ENCODE peak calls at places on chromosomes 11 and 22, in seven cellular contexts. R is NCI-H1105 treated with DMSO at 0.1 percent for 48 hours; M is SW 1271; F is head of caudate nucleus; D is stimulated activated CD4-positive, alpha-beta T cell treated with anti-CD3 and anti-CD28 coated beads, Interleukin-12 subunit alpha, Interleukin-12 subunit beta, amount 100 ng/mL, for 48 hours; I is stimulated activated CD8-positive, alpha-beta memory T cell treated with anti-CD3 and anti-CD28 coated beads, Interleukin-15, amount 100 ng/mL, for 4 hours; G is CD4-positive, alpha-beta memory T cell. Y is an unnamed sample.

GRCh38 chr11:107859459-107860239 is 1.1 kb upstream of the SLC35F2 start:
- DNase-seq in R (peak; percentile 65), M (peak; percentile 81), F (peak; percentile 10), D (no peak), I (no peak), G (no peak), Y (no peak)

GRCh38 chr22:36386900-36387663 is 685 bp downstream of the MYH9 start:
- DNase-seq in R (no peak), M (no peak), F (no peak), D (no peak), I (no peak), G (peak; percentile 60), Y (no peak)

GRCh38 chr11:78929906-78930220 is 355.2 kb upstream of the NARS2 start:
- DNase-seq in R (no peak), M (no peak), F (no peak), D (no peak), I (no peak), G (no peak), Y (no peak)

GRCh38 chr11:69642549-69642912 is 1.6 kb downstream of the CCND1 start:
- DNase-seq in R (no peak), M (no peak), F (no peak), D (no peak), I (peak; percentile 32), G (peak; percentile 49), Y (no peak)

GRCh38 chr22:46140989-46141928 is 9.1 kb upstream of the PPARA start:
- DNase-seq in R (no peak), M (no peak), F (no peak), D (no peak), I (no peak), G (no peak), Y (no peak)

GRCh38 chr11:57430946-57431345 is 4.0 kb upstream of the SLC43A3 start:
- DNase-seq in R (no peak), M (no peak), F (no peak), D (no peak), I (no peak), G (no peak), Y (no peak)

GRCh38 chr11:119332111-119332765 is 2.1 kb upstream of the RNF26 start:
- DNase-seq in R (no peak), M (no peak), F (no peak), D (no peak), I (no peak), G (no peak), Y (no peak)

GRCh38 chr11:134124660-134125451 is 56.0 kb downstream of the JAM3 start:
- DNase-seq in R (peak; percentile 65), M (no peak), F (peak; percentile 63), D (no peak), I (no peak), G (no peak), Y (no peak)

GRCh38 chr11:66115638-66116410 is 45.8 kb downstream of the PACS1 start:
- DNase-seq in R (no peak), M (no peak), F (no peak), D (no peak), I (no peak), G (peak; percentile 54), Y (no peak)

GRCh38 chr11:77503006-77503405 is 29.1 kb upstream of the PAK1 start:
- DNase-seq in R (peak; percentile 16), M (no peak), F (no peak), D (no peak), I (no peak), G (no peak), Y (no peak)

GRCh38 chr11:47186937-47187681 is 875 bp upstream of the PACSIN3 start:
- DNase-seq in R (no peak), M (no peak), F (peak; percentile 58), D (peak; percentile 31), I (peak; percentile 22), G (peak; percentile 52), Y (no peak)

GRCh38 chr22:42357634-42358296 is 74.4 kb downstream of the NFAM1 start:
- DNase-seq in R (no peak), M (no peak), F (no peak), D (no peak), I (no peak), G (no peak), Y (no peak)

GRCh38 chr22:19887251-19887985 is 32.7 kb upstream of the GNB1L start:
- DNase-seq in R (no peak), M (no peak), F (peak; percentile 38), D (no peak), I (no peak), G (no peak), Y (no peak)

GRCh38 chr11:118975771-118976709 is 4.5 kb downstream of the FOXR1 start:
- DNase-seq in R (peak; percentile 17), M (no peak), F (no peak), D (no peak), I (no peak), G (no peak), Y (no peak)

GRCh38 chr11:134509381-134510068 is 97.5 kb upstream of the B3GAT1 start:
- DNase-seq in R (no peak), M (no peak), F (no peak), D (no peak), I (no peak), G (no peak), Y (no peak)

GRCh38 chr11:12606597-12606996 is 67.6 kb upstream of the TEAD1 start:
- DNase-seq in R (no peak), M (no peak), F (no peak), D (no peak), I (no peak), G (no peak), Y (no peak)

GRCh38 chr11:132022718-132023117 is 652.3 kb downstream of the NTM start:
- DNase-seq in R (no peak), M (no peak), F (no peak), D (no peak), I (no peak), G (no peak), Y (no peak)

GRCh38 chr11:17683378-17684161 is 35.8 kb upstream of the MYOD1 start:
- DNase-seq in R (no peak), M (peak; percentile 40), F (no peak), D (no peak), I (no peak), G (no peak), Y (no peak)

GRCh38 chr22:46051646-46052045 is 74.7 kb upstream of the WNT7B start:
- DNase-seq in R (no peak), M (no peak), F (peak; percentile 0), D (no peak), I (no peak), G (no peak), Y (no peak)

GRCh38 chr11:283405-284080 is 5.3 kb downstream of the NLRP6 start:
- DNase-seq in R (no peak), M (no peak), F (no peak), D (no peak), I (no peak), G (peak; percentile 7), Y (no peak)

GRCh38 chr11:20088368-20089260 is 71.7 kb downstream of the DBX1 start:
- DNase-seq in R (no peak), M (no peak), F (no peak), D (no peak), I (no peak), G (no peak), Y (no peak)

GRCh38 chr11:1847941-1848639 is 4.8 kb upstream of the LSP1 start:
- DNase-seq in R (no peak), M (no peak), F (no peak), D (no peak), I (no peak), G (no peak), Y (no peak)

GRCh38 chr11:61361237-61361636 is 445 bp downstream of the CYB561A3 start:
- DNase-seq in R (no peak), M (peak; percentile 30), F (no peak), D (no peak), I (no peak), G (no peak), Y (no peak)

GRCh38 chr11:12719221-12719620 is 45.0 kb downstream of the TEAD1 start:
- DNase-seq in R (no peak), M (no peak), F (no peak), D (no peak), I (no peak), G (no peak), Y (no peak)

GRCh38 chr22:29524440-29525191 is 28.9 kb downstream of the THOC5 start:
- DNase-seq in R (peak; percentile 0), M (no peak), F (no peak), D (no peak), I (no peak), G (no peak), Y (no peak)

GRCh38 chr11:34773826-34774225 is 142.4 kb downstream of the APIP start:
- DNase-seq in R (no peak), M (no peak), F (no peak), D (no peak), I (no peak), G (no peak), Y (no peak)

GRCh38 chr22:33162196-33162595 is 104.0 kb upstream of the SYN3 start:
- DNase-seq in R (no peak), M (no peak), F (no peak), D (no peak), I (no peak), G (no peak), Y (no peak)

GRCh38 chr22:46281866-46282678 is 14.3 kb downstream of the TTC38 start:
- DNase-seq in R (no peak), M (no peak), F (no peak), D (no peak), I (no peak), G (no peak), Y (no peak)

GRCh38 chr11:7688238-7688826 is 15.0 kb upstream of the CYB5R2 start:
- DNase-seq in R (peak; percentile 56), M (peak; percentile 21), F (no peak), D (no peak), I (no peak), G (no peak), Y (no peak)

GRCh38 chr11:116042125-116042524 is 537.9 kb upstream of the CADM1 start:
- DNase-seq in R (peak; percentile 55), M (no peak), F (no peak), D (no peak), I (no peak), G (no peak), Y (no peak)

GRCh38 chr11:57480409-57481137 is 20.2 kb downstream of the RTN4RL2 start:
- DNase-seq in R (peak; percentile 17), M (peak; percentile 33), F (peak; percentile 51), D (peak; percentile 80), I (peak; percentile 51), G (peak; percentile 58), Y (no peak)